ENCODE peak calls at places on chromosomes 1 and 21, in seven cellular contexts. N is HepG2, Q is tibial nerve, Y is transverse colon, H is esophagus muscularis mucosa, S is A549, G is SK-N-SH. I is an unnamed sample.

GRCh38 chr1:31155216-31155806 is 84.4 kb downstream of the NKAIN1 start:
- DNase-seq in N (peak; percentile 65), Q (peak; percentile 18), Y (peak; percentile 78), H (no peak), S (peak; percentile 82), G (peak; percentile 90), I (peak; percentile 64)

GRCh38 chr1:149936992-149937705 is 470 bp upstream of the MTMR11 start:
- DNase-seq in N (peak; percentile 41), Q (no peak), Y (peak; percentile 72), H (no peak), S (peak; percentile 87), G (no peak), I (no peak)

GRCh38 chr21:41895643-41896493 is 16.7 kb upstream of the PRDM15 start:
- DNase-seq in N (no peak), Q (no peak), Y (peak; percentile 32), H (no peak), S (no peak), G (no peak), I (no peak)

GRCh38 chr21:34952701-34953100 is 96.4 kb downstream of the RUNX1 start:
- DNase-seq in N (no peak), Q (no peak), Y (no peak), H (no peak), S (peak; percentile 2), G (no peak), I (no peak)

GRCh38 chr21:45064618-45065399 is 9.6 kb upstream of the ADARB1 start:
- DNase-seq in N (no peak), Q (no peak), Y (no peak), H (no peak), S (no peak), G (no peak), I (no peak)

GRCh38 chr1:96236156-96236739 is 485.3 kb upstream of the PTBP2 start:
- DNase-seq in N (peak; percentile 10), Q (peak; percentile 13), Y (peak; percentile 8), H (no peak), S (peak; percentile 51), G (peak; percentile 33), I (peak; percentile 26)

GRCh38 chr21:36765229-36765628 is 66.3 kb downstream of the SIM2 start:
- DNase-seq in N (no peak), Q (no peak), Y (no peak), H (no peak), S (no peak), G (no peak), I (no peak)

GRCh38 chr21:25985990-25986389 is 184.6 kb downstream of the APP start:
- DNase-seq in N (no peak), Q (no peak), Y (no peak), H (no peak), S (no peak), G (no peak), I (no peak)

GRCh38 chr21:46120301-46121285 is 22.7 kb downstream of the COL6A2 start:
- DNase-seq in N (no peak), Q (peak; percentile 9), Y (no peak), H (no peak), S (no peak), G (peak; percentile 35), I (no peak)

GRCh38 chr1:88890790-88891317 is 513 bp downstream of the GTF2B start:
- DNase-seq in N (peak; percentile 36), Q (no peak), Y (peak; percentile 28), H (no peak), S (no peak), G (peak; percentile 39), I (peak; percentile 36)

GRCh38 chr1:171434717-171435346 is 50.5 kb upstream of the PRRC2C start:
- DNase-seq in N (no peak), Q (no peak), Y (no peak), H (no peak), S (peak; percentile 62), G (no peak), I (no peak)

GRCh38 chr1:117093091-117093534 is 28.4 kb downstream of the TRIM45 start:
- DNase-seq in N (no peak), Q (no peak), Y (peak; percentile 41), H (no peak), S (peak; percentile 40), G (no peak), I (peak; percentile 31)
- TF ChIP-seq EP300 in N (no peak), Q (no peak), Y (no peak), H (no peak), S (no peak), G (peak; percentile 21), I (no peak)

GRCh38 chr1:227934476-227935313 is 13.0 kb downstream of the WNT9A start:
- DNase-seq in N (peak; percentile 27), Q (no peak), Y (no peak), H (no peak), S (peak; percentile 91), G (no peak), I (no peak)
- TF ChIP-seq EP300 in N (no peak), Q (peak; percentile 67), Y (peak; percentile 1), H (peak; percentile 10), S (peak; percentile 16), G (no peak), I (no peak)

DNA sequence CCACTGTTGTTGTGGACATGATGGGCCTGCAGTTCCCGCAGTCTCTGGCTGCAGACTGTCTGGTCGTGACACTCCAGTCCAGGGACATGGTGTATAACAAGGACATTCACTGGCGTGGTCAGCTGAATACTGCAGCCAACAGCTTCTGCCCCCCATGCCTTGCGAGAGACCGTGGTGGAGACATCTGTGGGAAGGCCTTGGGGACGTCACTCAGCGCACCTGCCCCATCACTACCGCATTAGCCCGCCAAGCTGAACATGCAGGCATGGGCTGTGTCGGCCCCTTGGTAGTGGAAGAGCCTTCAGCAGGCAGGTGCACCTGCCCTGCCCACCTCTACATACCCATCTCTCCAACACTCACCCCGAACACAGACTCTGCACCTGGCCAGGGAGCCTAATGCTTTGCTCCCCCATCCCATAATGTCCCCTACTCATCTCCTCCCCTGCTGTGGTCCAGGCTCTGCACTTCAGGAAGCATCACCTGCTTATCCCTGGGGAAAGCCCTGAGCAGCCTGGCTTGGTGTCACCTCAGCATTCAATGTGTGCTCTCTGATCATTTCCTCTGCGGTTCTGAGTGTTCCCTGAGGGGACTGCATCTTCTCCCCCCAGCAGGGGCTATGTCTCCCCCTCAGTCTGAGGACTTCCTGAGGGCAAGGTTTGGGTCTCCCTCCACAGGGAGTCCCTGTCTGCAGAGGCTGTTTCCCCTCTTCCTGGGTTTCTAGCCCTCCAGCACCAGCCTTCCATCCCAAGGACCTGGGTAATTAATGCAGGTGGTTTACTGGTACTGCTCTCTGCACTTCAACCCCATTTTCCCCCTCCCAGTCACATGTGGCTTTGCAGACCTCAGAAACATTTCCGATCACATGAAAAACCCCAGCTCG is 3.2 kb downstream of the PGLYRP4 start:
- DNase-seq in N (no peak), Q (no peak), Y (no peak), H (peak; percentile 75), S (no peak), G (no peak), I (no peak)
- TF ChIP-seq EP300 in N (no peak), Q (no peak), Y (no peak), H (no peak), S (no peak), G (no peak), I (no peak)

DNA sequence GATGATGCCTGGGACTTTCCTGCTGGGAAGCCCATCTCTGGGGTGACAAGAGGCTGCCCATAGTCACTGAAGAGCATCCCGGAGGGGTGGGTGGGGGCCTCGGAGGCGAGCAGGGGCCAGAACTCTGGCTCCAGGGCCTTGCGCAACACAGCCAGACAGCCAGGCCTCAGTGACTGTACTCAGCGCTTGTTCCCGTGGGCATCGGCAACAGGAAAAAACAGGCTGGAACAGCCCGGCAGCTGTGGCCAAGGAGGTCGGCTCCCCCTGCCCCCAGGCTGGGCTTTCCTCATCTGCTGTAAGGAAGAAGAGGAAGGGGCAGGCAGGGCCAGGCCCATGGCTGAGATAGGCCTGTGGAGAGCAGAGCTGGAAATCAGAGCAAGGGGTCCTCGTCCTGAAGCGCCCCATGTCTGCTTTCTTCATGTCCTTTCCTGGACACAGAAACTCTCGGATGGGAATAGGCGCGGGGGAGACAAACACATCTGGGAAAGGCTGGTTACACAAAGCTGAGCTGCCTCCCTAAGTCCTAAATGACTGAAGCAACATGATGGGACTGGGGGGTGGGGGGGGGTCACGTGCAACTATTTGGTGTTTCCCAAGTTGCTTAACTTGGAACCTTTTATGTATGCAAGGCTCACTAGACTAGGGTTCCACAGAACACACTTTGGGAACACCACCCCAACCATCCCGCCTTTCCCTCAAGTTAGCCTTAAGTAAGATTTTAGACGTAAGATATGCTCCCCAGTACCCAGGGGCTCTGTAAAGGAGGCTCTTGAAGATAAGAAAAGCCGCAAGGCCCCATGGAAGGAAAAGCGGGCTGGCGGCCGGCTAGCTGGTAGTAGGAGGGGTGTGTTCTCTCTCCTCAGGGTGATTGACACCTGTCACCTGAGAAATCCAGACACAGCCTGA is 30.7 kb downstream of the HSPG2 start:
- DNase-seq in N (no peak), Q (peak; percentile 76), Y (no peak), H (peak; percentile 96), S (no peak), G (no peak), I (no peak)
- TF ChIP-seq EP300 in N (no peak), Q (peak; percentile 86), Y (no peak), H (no peak), S (no peak), G (no peak), I (no peak)

DNA sequence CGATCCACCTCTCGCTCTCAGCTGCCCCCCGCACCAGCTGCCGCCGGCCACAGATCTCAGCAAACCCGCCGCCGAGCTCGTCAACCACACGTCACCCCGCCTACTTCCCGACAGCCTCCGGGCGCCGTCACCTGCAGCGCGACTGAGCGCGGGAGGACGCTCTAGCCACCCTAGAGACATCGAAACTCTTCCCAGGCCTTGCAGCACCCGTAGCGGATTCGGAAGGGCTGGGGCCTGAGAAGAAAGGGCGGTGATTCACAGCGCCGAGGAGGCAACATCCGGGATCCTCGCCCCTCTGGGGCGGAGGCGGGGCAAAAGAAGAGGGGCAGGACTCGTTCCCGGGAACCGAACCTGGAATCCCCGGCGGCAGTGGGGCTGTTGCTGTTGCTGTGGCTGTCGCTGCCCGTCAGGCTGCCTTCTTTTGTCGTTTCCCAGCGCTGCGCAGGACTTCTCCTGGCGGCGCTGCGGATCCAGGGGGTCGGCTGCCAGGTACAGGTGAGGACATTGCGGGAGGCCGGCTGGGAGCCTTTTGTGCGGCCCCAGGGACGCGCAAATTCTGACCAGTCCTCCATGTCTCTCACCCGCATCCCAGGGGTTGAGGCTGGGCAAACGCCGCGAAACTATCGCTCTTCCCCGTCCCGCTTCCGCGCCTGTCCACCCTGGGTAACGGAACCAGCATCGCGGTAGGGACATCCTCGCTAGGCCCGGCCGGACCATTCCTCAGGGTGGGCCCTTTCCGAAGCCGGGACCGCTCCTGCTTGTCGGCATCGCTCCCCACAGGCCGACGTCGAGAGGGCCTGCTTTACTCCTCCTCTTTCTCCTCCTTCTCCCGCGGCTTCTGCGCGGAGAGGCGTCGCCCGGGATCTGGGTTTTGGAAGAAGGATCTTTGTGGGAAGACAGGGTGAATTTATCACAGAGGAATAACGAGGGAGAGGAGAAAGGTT is at the start of the genes RO60 and UCHL5:
- DNase-seq in N (peak; percentile 97), Q (peak; percentile 90), Y (peak; percentile 97), H (peak; percentile 98), S (peak; percentile 99), G (peak; percentile 93), I (peak; percentile 96)
- TF ChIP-seq EP300 in N (peak; percentile 32), Q (peak; percentile 99), Y (peak; percentile 48), H (no peak), S (no peak), G (peak; percentile 18), I (no peak)

GRCh38 chr1:245261786-245262185 is 107.0 kb downstream of the KIF26B start:
- DNase-seq in N (no peak), Q (no peak), Y (no peak), H (peak; percentile 77), S (no peak), G (no peak), I (no peak)
- TF ChIP-seq EP300 in N (no peak), Q (no peak), Y (no peak), H (no peak), S (no peak), G (no peak), I (no peak)